ENCODE peak calls at places on chromosomes 5 and 9, in four cellular contexts. One of them, this sample, is unnamed.
A peak's percentile ranks its signal among the peaks of the same experiment; 100 is the strongest.

GRCh38 chr9:83473488-83473971 is 64.7 kb downstream of the FRMD3 start:
- DNase-seq in WTC11: no peak
- DNase-seq in HepG2: no peak
- DNase-seq in K562: no peak
- DNase-seq in this sample: peak; percentile 28

GRCh38 chr5:14749579-14750091 is 85.1 kb downstream of the OTULIN start:
- DNase-seq in WTC11: no peak
- DNase-seq in HepG2: no peak
- DNase-seq in K562: no peak
- DNase-seq in this sample: no peak

GRCh38 chr5:125412561-125413535 is 666.4 kb upstream of the ZNF608 start:
- DNase-seq in WTC11: peak; percentile 75
- DNase-seq in HepG2: peak; percentile 4
- DNase-seq in K562: no peak
- DNase-seq in this sample: no peak

GRCh38 chr5:133847886-133848285 is 120.5 kb downstream of the C5orf15 start:
- DNase-seq in WTC11: no peak
- DNase-seq in HepG2: no peak
- DNase-seq in K562: no peak
- DNase-seq in this sample: no peak

GRCh38 chr5:115028557-115028956 is 141.2 kb downstream of the TRIM36 start:
- DNase-seq in WTC11: no peak
- DNase-seq in HepG2: no peak
- DNase-seq in K562: no peak
- DNase-seq in this sample: no peak

GRCh38 chr9:127981559-127982121 is 851 bp upstream of the EEIG1 start:
- DNase-seq in WTC11: no peak
- DNase-seq in HepG2: no peak
- DNase-seq in K562: no peak
- DNase-seq in this sample: no peak

GRCh38 chr9:89564257-89564878 is 40.4 kb upstream of the GADD45G start:
- DNase-seq in WTC11: peak; percentile 63
- DNase-seq in HepG2: peak; percentile 50
- DNase-seq in K562: peak; percentile 32
- DNase-seq in this sample: no peak

GRCh38 chr5:142425286-142426065 is 100.7 kb upstream of the SPRY4 start:
- DNase-seq in WTC11: no peak
- DNase-seq in HepG2: no peak
- DNase-seq in K562: no peak
- DNase-seq in this sample: no peak

GRCh38 chr5:79107020-79107796 is 4.4 kb upstream of the BHMT start:
- DNase-seq in WTC11: no peak
- DNase-seq in HepG2: no peak
- DNase-seq in K562: no peak
- DNase-seq in this sample: no peak

GRCh38 chr9:14779566-14780022 is 57.1 kb upstream of the CER1 start:
- DNase-seq in WTC11: no peak
- DNase-seq in HepG2: no peak
- DNase-seq in K562: no peak
- DNase-seq in this sample: no peak

GRCh38 chr5:18197734-18198133 is 563.5 kb downstream of the TAF11L14 start:
- DNase-seq in WTC11: no peak
- DNase-seq in HepG2: no peak
- DNase-seq in K562: no peak
- DNase-seq in this sample: no peak

GRCh38 chr5:560792-561166 is 36.5 kb upstream of the SLC9A3 start:
- DNase-seq in WTC11: no peak
- DNase-seq in HepG2: no peak
- DNase-seq in K562: no peak
- DNase-seq in this sample: no peak

GRCh38 chr5:16057277-16057676 is 122.3 kb downstream of the MARCHF11 start:
- DNase-seq in WTC11: no peak
- DNase-seq in HepG2: no peak
- DNase-seq in K562: no peak
- DNase-seq in this sample: no peak

GRCh38 chr9:15642369-15642962 is 89.6 kb downstream of the CCDC171 start:
- DNase-seq in WTC11: no peak
- DNase-seq in HepG2: peak; percentile 50
- DNase-seq in K562: peak; percentile 9
- DNase-seq in this sample: no peak

GRCh38 chr9:35108461-35108860 is 5.5 kb upstream of the STOML2 start:
- DNase-seq in WTC11: no peak
- DNase-seq in HepG2: no peak
- DNase-seq in K562: no peak
- DNase-seq in this sample: no peak

GRCh38 chr5:126512451-126512850 is 82.6 kb downstream of the ALDH7A1 start:
- DNase-seq in WTC11: no peak
- DNase-seq in HepG2: no peak
- DNase-seq in K562: no peak
- DNase-seq in this sample: no peak
- TF ChIP-seq TCF7 in WTC11: no peak
- TF ChIP-seq TCF7 in HepG2: no peak
- TF ChIP-seq TCF7 in K562: no peak
- TF ChIP-seq TCF7 in this sample: no peak

GRCh38 chr5:80761176-80761575 is 106.4 kb upstream of the DHFR start:
- DNase-seq in WTC11: peak; percentile 57
- DNase-seq in HepG2: no peak
- DNase-seq in K562: peak; percentile 59
- DNase-seq in this sample: no peak
- TF ChIP-seq MAX in WTC11: no peak
- TF ChIP-seq MAX in HepG2: no peak
- TF ChIP-seq MAX in K562: no peak
- TF ChIP-seq MAX in this sample: no peak

GRCh38 chr9:113503131-113503541 is 39.6 kb downstream of the RGS3 start:
- DNase-seq in WTC11: no peak
- DNase-seq in HepG2: no peak
- DNase-seq in K562: no peak
- DNase-seq in this sample: no peak

GRCh38 chr9:113499876-113500497 is 36.5 kb downstream of the RGS3 start:
- DNase-seq in WTC11: no peak
- DNase-seq in HepG2: no peak
- DNase-seq in K562: no peak
- DNase-seq in this sample: no peak

GRCh38 chr9:113502427-113503008 is 39.0 kb downstream of the RGS3 start:
- DNase-seq in WTC11: no peak
- DNase-seq in HepG2: no peak
- DNase-seq in K562: no peak
- DNase-seq in this sample: no peak

GRCh38 chr9:113501129-113501686 is 37.7 kb downstream of the RGS3 start:
- DNase-seq in WTC11: peak; percentile 69
- DNase-seq in HepG2: no peak
- DNase-seq in K562: no peak
- DNase-seq in this sample: no peak

GRCh38 chr9:113501821-113502220 is 38.3 kb downstream of the RGS3 start:
- DNase-seq in WTC11: no peak
- DNase-seq in HepG2: no peak
- DNase-seq in K562: no peak
- DNase-seq in this sample: no peak
- TF ChIP-seq TCF7 in WTC11: no peak
- TF ChIP-seq TCF7 in HepG2: no peak
- TF ChIP-seq TCF7 in K562: no peak
- TF ChIP-seq TCF7 in this sample: no peak

GRCh38 chr5:146410272-146410671 is 36.9 kb upstream of the TCERG1 start:
- DNase-seq in WTC11: no peak
- DNase-seq in HepG2: no peak
- DNase-seq in K562: no peak
- DNase-seq in this sample: no peak
- TF ChIP-seq MAX in WTC11: no peak
- TF ChIP-seq MAX in HepG2: no peak
- TF ChIP-seq MAX in K562: no peak
- TF ChIP-seq MAX in this sample: no peak

DNA sequence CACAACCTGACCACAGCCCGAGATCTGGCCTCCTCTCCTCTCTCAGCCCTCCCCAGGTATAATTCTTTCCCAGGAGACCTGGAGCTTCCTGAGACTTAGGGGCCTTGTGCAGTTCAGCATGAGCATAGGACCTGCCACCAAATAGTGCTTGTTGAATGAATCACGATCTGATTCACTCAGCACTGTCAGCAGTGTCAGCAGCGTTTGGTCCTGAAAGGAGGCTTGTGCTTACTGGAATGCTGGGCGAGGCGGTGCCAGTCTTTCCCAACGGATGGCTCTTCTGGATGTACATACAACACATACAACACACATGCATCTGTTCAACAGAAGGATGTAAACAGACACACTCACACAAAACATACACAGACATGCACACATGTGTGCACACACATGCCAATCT is 173.3 kb downstream of the COL23A1 start:
- DNase-seq in WTC11: no peak
- DNase-seq in HepG2: no peak
- DNase-seq in K562: no peak
- DNase-seq in this sample: no peak
- TF ChIP-seq TCF7 in WTC11: no peak
- TF ChIP-seq TCF7 in HepG2: no peak
- TF ChIP-seq TCF7 in K562: no peak
- TF ChIP-seq TCF7 in this sample: no peak

DNA sequence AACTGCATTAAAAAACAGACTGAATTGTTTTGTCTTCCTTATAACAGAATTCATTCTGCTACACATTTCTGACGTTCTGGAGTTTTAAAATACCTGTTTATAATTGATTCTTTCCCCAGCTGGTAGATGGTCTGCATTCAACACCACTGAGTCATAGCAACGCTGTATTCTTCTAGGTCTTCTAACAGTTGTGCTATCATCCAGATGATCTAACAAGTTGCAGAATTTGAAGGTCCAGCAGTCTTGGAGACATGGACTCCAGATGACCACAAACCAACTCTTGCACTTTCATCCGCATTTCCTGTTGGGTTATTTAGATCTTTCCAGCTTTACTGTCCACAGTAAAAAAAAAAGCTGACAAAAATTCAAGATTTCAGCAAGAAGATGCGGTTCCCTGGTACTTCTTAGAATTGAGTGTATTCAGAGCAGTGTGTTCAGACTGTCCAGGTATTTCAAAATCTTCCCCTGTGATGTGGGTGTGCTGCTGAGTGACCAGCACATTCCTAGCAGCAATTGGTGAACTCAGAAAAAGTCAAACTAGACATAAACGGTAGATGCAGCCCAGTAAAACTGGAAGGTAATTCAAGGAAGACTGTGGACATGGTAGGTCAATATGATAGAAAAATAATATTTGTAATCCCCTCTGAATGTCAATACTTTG is 50.2 kb downstream of the CSNK1A1 start:
- DNase-seq in WTC11: no peak
- DNase-seq in HepG2: no peak
- DNase-seq in K562: no peak
- DNase-seq in this sample: no peak
- TF ChIP-seq MAX in WTC11: no peak
- TF ChIP-seq MAX in HepG2: no peak
- TF ChIP-seq MAX in K562: no peak
- TF ChIP-seq MAX in this sample: no peak

GRCh38 chr5:10476878-10477277 is 35.2 kb downstream of the ROPN1L start:
- DNase-seq in WTC11: no peak
- DNase-seq in HepG2: no peak
- DNase-seq in K562: no peak
- DNase-seq in this sample: no peak

GRCh38 chr5:10471672-10472071 is 30.0 kb downstream of the ROPN1L start:
- DNase-seq in WTC11: no peak
- DNase-seq in HepG2: no peak
- DNase-seq in K562: no peak
- DNase-seq in this sample: no peak

GRCh38 chr5:10475931-10476687 is 34.4 kb downstream of the ROPN1L start:
- DNase-seq in WTC11: no peak
- DNase-seq in HepG2: no peak
- DNase-seq in K562: peak; percentile 43
- DNase-seq in this sample: no peak

GRCh38 chr5:10478436-10478835 is 36.8 kb downstream of the ROPN1L start:
- DNase-seq in WTC11: no peak
- DNase-seq in HepG2: no peak
- DNase-seq in K562: no peak
- DNase-seq in this sample: no peak

GRCh38 chr5:10474521-10475075 is 32.9 kb downstream of the ROPN1L start:
- DNase-seq in WTC11: no peak
- DNase-seq in HepG2: no peak
- DNase-seq in K562: no peak
- DNase-seq in this sample: no peak
- TF ChIP-seq TCF7 in WTC11: no peak
- TF ChIP-seq TCF7 in HepG2: no peak
- TF ChIP-seq TCF7 in K562: no peak
- TF ChIP-seq TCF7 in this sample: no peak

This sample was measured in GM12878.